ENCODE peak calls at places on chromosomes 4 and X, in eight cellular contexts. H, R, I, W, O, M, N and K are unnamed samples.

GRCh38 chrX:110852180-110852579 is 56.6 kb upstream of the CHRDL1 start:
- DNase-seq in W (no peak), R (peak; percentile 53), N (peak; percentile 15), M (no peak), H (no peak), I (peak; percentile 12), O (no peak), K (no peak)

GRCh38 chrX:50635811-50636365 is 165.3 kb upstream of the DGKK start:
- DNase-seq in I (no peak), H (no peak), W (no peak), R (no peak), N (no peak), M (no peak), O (no peak), K (no peak)

GRCh38 chr4:26916195-26916594 is 55.6 kb downstream of the STIM2 start:
- DNase-seq in R (peak; percentile 20), M (no peak), N (peak; percentile 21), W (no peak), O (no peak), H (no peak), I (peak; percentile 49), K (no peak)

GRCh38 chr4:99846891-99847290 is 30.3 kb downstream of the DAPP1 start:
- DNase-seq in I (no peak), H (no peak), W (no peak), N (no peak), O (no peak), R (no peak), M (no peak), K (no peak)

GRCh38 chr4:68831642-68832041 is 15.8 kb downstream of the UGT2B10 start:
- DNase-seq in I (no peak), R (no peak), N (no peak), W (no peak), O (no peak), M (no peak), H (no peak), K (no peak)

GRCh38 chrX:135740683-135741149 is 27.3 kb downstream of the CT45A3 start:
- DNase-seq in N (no peak), R (peak; percentile 46), O (no peak), M (peak; percentile 25), I (no peak), H (peak; percentile 26), W (no peak), K (no peak)

GRCh38 chrX:73964607-73965006 is 339.4 kb upstream of the ZCCHC13 start:
- DNase-seq in N (no peak), W (no peak), M (no peak), H (no peak), R (no peak), I (no peak), O (no peak), K (no peak)

GRCh38 chrX:15188039-15188438 is 81.8 kb downstream of the ASB9 start:
- DNase-seq in O (no peak), M (no peak), N (no peak), W (no peak), I (no peak), R (no peak), H (no peak), K (no peak)

GRCh38 chr4:2484169-2484568 is 15.3 kb downstream of the RNF4 start:
- DNase-seq in H (no peak), N (no peak), I (no peak), M (no peak), W (no peak), O (no peak), R (no peak), K (no peak)

GRCh38 chr4:122341906-122342305 is 36.9 kb upstream of the ADAD1 start:
- DNase-seq in N (no peak), R (peak; percentile 64), W (no peak), M (no peak), O (no peak), H (no peak), I (peak; percentile 93), K (no peak)

GRCh38 chr4:143616771-143617170 is 83.7 kb downstream of the FREM3 start:
- DNase-seq in M (no peak), W (no peak), H (no peak), O (no peak), N (no peak), I (peak; percentile 17), R (peak; percentile 66), K (no peak)

GRCh38 chr4:8710946-8711345 is 118.4 kb downstream of the CPZ start:
- DNase-seq in M (no peak), O (no peak), R (no peak), I (no peak), H (peak; percentile 6), N (no peak), W (no peak), K (no peak)

GRCh38 chr4:111362891-111363290 is 740.0 kb upstream of the PITX2 start:
- DNase-seq in R (no peak), N (peak; percentile 24), H (no peak), O (no peak), I (peak; percentile 1), W (no peak), M (no peak), K (no peak)

GRCh38 chr4:138181288-138181687 is 60.9 kb downstream of the SLC7A11 start:
- DNase-seq in M (no peak), W (no peak), I (peak; percentile 99), R (no peak), N (no peak), H (no peak), O (no peak), K (no peak)

GRCh38 chr4:62191446-62191845 is 991.3 kb downstream of the ADGRL3 start:
- DNase-seq in N (no peak), I (no peak), W (no peak), H (no peak), R (no peak), O (no peak), M (no peak), K (no peak)

GRCh38 chrX:65688403-65688881 is 21.0 kb downstream of the MSN start:
- DNase-seq in M (no peak), I (peak; percentile 91), W (no peak), H (no peak), O (no peak), R (peak; percentile 66), N (no peak), K (no peak)

GRCh38 chrX:130974323-130974722 is 71.3 kb upstream of the ENOX2 start:
- DNase-seq in H (no peak), O (no peak), N (no peak), W (no peak), I (peak; percentile 30), M (no peak), R (peak; percentile 49), K (no peak)

GRCh38 chrX:115067812-115068211 is 50.4 kb upstream of the IL13RA2 start:
- DNase-seq in W (no peak), H (no peak), N (no peak), M (no peak), O (no peak), I (peak; percentile 15), R (no peak), K (no peak)

GRCh38 chr4:47839259-47839658 is 1.4 kb upstream of the CORIN start:
- DNase-seq in O (no peak), W (no peak), H (no peak), I (peak; percentile 56), N (no peak), R (peak; percentile 49), M (peak; percentile 28), K (no peak)